ENCODE peak calls at places on chromosomes 6 and 20, in eight cellular contexts. B is neuronal stem cell, I is adrenal gland, H is small intestine, W is WERI-Rb-1, G is AG04450, C is Karpas-422, L is GM12864. M is an unnamed sample.

GRCh38 chr6:50791900-50792508 is 26.7 kb upstream of the TFAP2B start:
- DNase-seq in B (peak), I (no peak), H (peak), W (peak), G (no peak), C (peak), L (no peak), M (peak)

GRCh38 chr6:159989471-159989870 is 20.6 kb downstream of the IGF2R start:
- DNase-seq in B (no peak), I (no peak), H (no peak), W (no peak), G (no peak), C (no peak), L (no peak), M (no peak)

GRCh38 chr6:39610229-39610628 is 115.0 kb downstream of the KIF6 start:
- DNase-seq in B (no peak), I (no peak), H (no peak), W (no peak), G (no peak), C (no peak), L (no peak), M (no peak)

GRCh38 chr6:28606424-28607391 is 81.0 kb downstream of the GPX5 start:
- DNase-seq in B (peak), I (peak), H (no peak), W (peak), G (no peak), C (peak), L (no peak), M (peak)

GRCh38 chr20:46501961-46502360 is 11.4 kb downstream of the ZNF334 start:
- DNase-seq in B (no peak), I (no peak), H (no peak), W (no peak), G (no peak), C (no peak), L (no peak), M (no peak)

GRCh38 chr20:57076202-57076651 is 190.2 kb downstream of the BMP7 start:
- DNase-seq in B (no peak), I (no peak), H (no peak), W (no peak), G (no peak), C (no peak), L (no peak), M (no peak)

GRCh38 chr20:63628246-63628975 is 1.5 kb upstream of the GMEB2 start:
- DNase-seq in B (no peak), I (peak), H (peak), W (peak), G (peak), C (peak), L (no peak), M (peak)

GRCh38 chr20:12969071-12969669 is 39.6 kb upstream of the SPTLC3 start:
- DNase-seq in B (no peak), I (no peak), H (no peak), W (no peak), G (no peak), C (no peak), L (no peak), M (no peak)

GRCh38 chr20:36474563-36474962 is 66.8 kb upstream of the MYL9 start:
- DNase-seq in B (no peak), I (no peak), H (no peak), W (no peak), G (no peak), C (no peak), L (no peak), M (no peak)

GRCh38 chr20:47606414-47607207 is 104.9 kb downstream of the NCOA3 start:
- DNase-seq in B (no peak), I (no peak), H (peak), W (no peak), G (no peak), C (no peak), L (no peak), M (no peak)

GRCh38 chr20:49534314-49534713 is 33.6 kb downstream of the PTGIS start:
- DNase-seq in B (peak), I (peak), H (peak), W (peak), G (peak), C (peak), L (no peak), M (peak)

GRCh38 chr6:73733791-73734190 is 37.8 kb downstream of the CD109 start:
- DNase-seq in B (no peak), I (no peak), H (no peak), W (no peak), G (no peak), C (no peak), L (no peak), M (no peak)

GRCh38 chr6:139625081-139625939 is 250.9 kb upstream of the CITED2 start:
- DNase-seq in B (no peak), I (no peak), H (no peak), W (no peak), G (no peak), C (no peak), L (no peak), M (no peak)

GRCh38 chr6:36999467-37000125 is 5.9 kb upstream of the FGD2 start:
- DNase-seq in B (no peak), I (no peak), H (no peak), W (no peak), G (no peak), C (no peak), L (no peak), M (no peak)

GRCh38 chr6:109024784-109025183 is 69.9 kb downstream of the SESN1 start:
- DNase-seq in B (no peak), I (no peak), H (no peak), W (no peak), G (no peak), C (no peak), L (no peak), M (no peak)

GRCh38 chr6:137218473-137218916 is 690 bp downstream of the IFNGR1 start:
- DNase-seq in B (peak), I (peak), H (peak), W (peak), G (no peak), C (peak), L (no peak), M (peak)

GRCh38 chr6:3750324-3751018 is 1.0 kb downstream of the PXDC1 start:
- DNase-seq in B (peak), I (peak), H (peak), W (peak), G (no peak), C (no peak), L (no peak), M (no peak)

GRCh38 chr20:15767636-15768369 is 805.4 kb downstream of the KIF16B start:
- DNase-seq in B (no peak), I (no peak), H (no peak), W (no peak), G (no peak), C (no peak), L (no peak), M (no peak)
- H3K4me3 ChIP-seq in B (no peak), I (no peak), H (no peak), W (no peak), G (no peak), C (no peak), L (no peak), M (no peak)

GRCh38 chr6:166173292-166173951 is 5.8 kb upstream of the TBXT start:
- DNase-seq in B (no peak), I (no peak), H (peak), W (peak), G (no peak), C (peak), L (no peak), M (no peak)
- H3K4me3 ChIP-seq in B (no peak), I (no peak), H (no peak), W (no peak), G (no peak), C (peak), L (no peak), M (no peak)

GRCh38 chr20:42430059-42430458 is 759.6 kb downstream of the PTPRT start:
- DNase-seq in B (no peak), I (no peak), H (no peak), W (no peak), G (no peak), C (no peak), L (no peak), M (no peak)
- H3K4me3 ChIP-seq in B (no peak), I (no peak), H (no peak), W (no peak), G (no peak), C (no peak), L (no peak), M (no peak)

DNA sequence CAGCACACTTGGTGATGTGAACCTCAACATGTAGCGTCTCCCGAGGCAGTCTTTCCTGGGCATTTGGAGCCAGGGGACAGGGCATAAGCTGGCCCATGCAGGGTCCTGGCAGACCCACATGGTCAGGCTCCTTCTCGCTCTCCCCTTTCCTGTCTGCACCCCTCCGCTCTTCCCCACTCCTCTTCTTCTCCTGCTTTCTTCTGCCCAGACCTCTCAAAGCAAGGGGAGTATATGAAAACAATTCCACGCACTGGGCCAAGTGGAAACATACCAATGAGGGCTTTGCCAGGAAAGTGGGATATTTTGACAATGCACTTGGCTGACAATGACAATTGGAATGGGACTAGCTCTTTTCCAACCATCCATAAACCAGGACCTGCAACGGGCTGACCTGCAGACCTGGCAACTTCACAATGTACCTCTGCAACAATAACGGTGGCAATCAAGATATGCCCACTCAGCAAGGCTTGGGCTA is 58.9 kb upstream of the TRAF3IP2 start:
- DNase-seq in B (no peak), I (no peak), H (no peak), W (no peak), G (no peak), C (no peak), L (no peak), M (no peak)
- H3K4me3 ChIP-seq in B (no peak), I (no peak), H (no peak), W (no peak), G (no peak), C (no peak), L (no peak), M (no peak)

GRCh38 chr20:62525014-62525413 is 49.2 kb upstream of the GATA5 start:
- DNase-seq in B (no peak), I (no peak), H (no peak), W (no peak), G (no peak), C (no peak), L (no peak), M (no peak)

GRCh38 chr20:62524486-62524885 is 48.7 kb upstream of the GATA5 start:
- DNase-seq in B (no peak), I (no peak), H (no peak), W (peak), G (no peak), C (no peak), L (no peak), M (no peak)

GRCh38 chr20:62522748-62523396 is 47.1 kb upstream of the GATA5 start:
- DNase-seq in B (no peak), I (no peak), H (no peak), W (no peak), G (no peak), C (no peak), L (no peak), M (no peak)

GRCh38 chr20:62519826-62520225 is 44.0 kb upstream of the GATA5 start:
- DNase-seq in B (no peak), I (no peak), H (no peak), W (no peak), G (no peak), C (no peak), L (no peak), M (no peak)

GRCh38 chr20:62523473-62524203 is 47.8 kb upstream of the GATA5 start:
- DNase-seq in B (no peak), I (no peak), H (no peak), W (peak), G (no peak), C (peak), L (no peak), M (no peak)
- H3K4me3 ChIP-seq in B (no peak), I (no peak), H (no peak), W (no peak), G (no peak), C (no peak), L (no peak), M (no peak)